ENCODE peak calls at places on chromosomes 3 and 15, in seven cellular contexts. One of them, this sample, is unnamed. For H3K4me1, the result is how much of the 10 kb centered on the place peaks cover.

GRCh38 chr3:13349823-13350222 is 70.3 kb downstream of the NUP210 start:
- DNase-seq in CD8-positive, alpha-beta T cell: no peak
- DNase-seq in neuronal stem cell: peak
- DNase-seq in GM23338: no peak
- DNase-seq in right lobe of liver: no peak
- DNase-seq in thoracic aorta: no peak
- DNase-seq in astrocyte: no peak
- DNase-seq in this sample: no peak

GRCh38 chr3:149174901-149175300 is 45.5 kb downstream of the HPS3 start:
- DNase-seq in astrocyte: peak
- DNase-seq in CD8-positive, alpha-beta T cell: no peak
- DNase-seq in GM23338: no peak
- DNase-seq in thoracic aorta: no peak
- DNase-seq in neuronal stem cell: no peak
- DNase-seq in right lobe of liver: no peak
- DNase-seq in this sample: no peak

GRCh38 chr15:67025719-67026118 is 39.7 kb upstream of the SMAD3 start:
- DNase-seq in thoracic aorta: no peak
- DNase-seq in GM23338: no peak
- DNase-seq in right lobe of liver: peak
- DNase-seq in astrocyte: peak
- DNase-seq in CD8-positive, alpha-beta T cell: no peak
- DNase-seq in neuronal stem cell: no peak
- DNase-seq in this sample: no peak

GRCh38 chr3:104244680-104245079 is 1122.0 kb upstream of the ALCAM start:
- DNase-seq in thoracic aorta: no peak
- DNase-seq in astrocyte: no peak
- DNase-seq in neuronal stem cell: no peak
- DNase-seq in right lobe of liver: no peak
- DNase-seq in GM23338: no peak
- DNase-seq in CD8-positive, alpha-beta T cell: no peak
- DNase-seq in this sample: no peak

GRCh38 chr15:93223803-93224202 is 134.8 kb upstream of the RGMA start:
- DNase-seq in astrocyte: no peak
- DNase-seq in GM23338: no peak
- DNase-seq in right lobe of liver: no peak
- DNase-seq in CD8-positive, alpha-beta T cell: no peak
- DNase-seq in thoracic aorta: no peak
- DNase-seq in neuronal stem cell: no peak
- DNase-seq in this sample: no peak

GRCh38 chr3:49132437-49133225 is at the start of gene LAMB2:
- DNase-seq in CD8-positive, alpha-beta T cell: no peak
- DNase-seq in astrocyte: peak
- DNase-seq in right lobe of liver: peak
- DNase-seq in neuronal stem cell: peak
- DNase-seq in GM23338: peak
- DNase-seq in thoracic aorta: no peak
- DNase-seq in this sample: peak

GRCh38 chr3:127754411-127755304 is 67.7 kb downstream of the MGLL start:
- DNase-seq in CD8-positive, alpha-beta T cell: no peak
- DNase-seq in thoracic aorta: no peak
- DNase-seq in right lobe of liver: no peak
- DNase-seq in GM23338: no peak
- DNase-seq in astrocyte: no peak
- DNase-seq in neuronal stem cell: no peak
- DNase-seq in this sample: no peak

GRCh38 chr3:85360742-85361387 is 402.1 kb downstream of the CADM2 start:
- DNase-seq in GM23338: peak
- DNase-seq in astrocyte: peak
- DNase-seq in right lobe of liver: peak
- DNase-seq in neuronal stem cell: peak
- DNase-seq in thoracic aorta: no peak
- DNase-seq in CD8-positive, alpha-beta T cell: no peak
- DNase-seq in this sample: no peak

GRCh38 chr3:29757054-29757777 is 476.3 kb downstream of the RBMS3 start:
- DNase-seq in astrocyte: peak
- DNase-seq in right lobe of liver: peak
- DNase-seq in CD8-positive, alpha-beta T cell: no peak
- DNase-seq in thoracic aorta: no peak
- DNase-seq in GM23338: no peak
- DNase-seq in neuronal stem cell: no peak
- DNase-seq in this sample: peak

GRCh38 chr3:150875548-150875947 is 29.7 kb downstream of the MINDY4B start:
- DNase-seq in thoracic aorta: no peak
- DNase-seq in CD8-positive, alpha-beta T cell: no peak
- DNase-seq in neuronal stem cell: no peak
- DNase-seq in GM23338: no peak
- DNase-seq in astrocyte: no peak
- DNase-seq in right lobe of liver: no peak
- DNase-seq in this sample: no peak

GRCh38 chr3:87350367-87351199 is 74.2 kb upstream of the POU1F1 start:
- DNase-seq in thoracic aorta: no peak
- DNase-seq in right lobe of liver: no peak
- DNase-seq in astrocyte: peak
- DNase-seq in CD8-positive, alpha-beta T cell: peak
- DNase-seq in neuronal stem cell: peak
- DNase-seq in GM23338: peak
- DNase-seq in this sample: no peak

GRCh38 chr3:149564079-149564478 is 89.6 kb downstream of the TM4SF4 start:
- DNase-seq in CD8-positive, alpha-beta T cell: no peak
- DNase-seq in neuronal stem cell: no peak
- DNase-seq in thoracic aorta: no peak
- DNase-seq in astrocyte: peak
- DNase-seq in GM23338: no peak
- DNase-seq in right lobe of liver: no peak
- DNase-seq in this sample: no peak

GRCh38 chr3:60086811-60087210 is 1037.0 kb upstream of the CFAP20DC start:
- DNase-seq in neuronal stem cell: no peak
- DNase-seq in right lobe of liver: no peak
- DNase-seq in GM23338: no peak
- DNase-seq in thoracic aorta: no peak
- DNase-seq in CD8-positive, alpha-beta T cell: no peak
- DNase-seq in astrocyte: peak
- DNase-seq in this sample: no peak

GRCh38 chr3:107660316-107660976 is 137.7 kb downstream of the BBX start:
- DNase-seq in right lobe of liver: no peak
- DNase-seq in astrocyte: no peak
- DNase-seq in thoracic aorta: no peak
- DNase-seq in CD8-positive, alpha-beta T cell: no peak
- DNase-seq in GM23338: no peak
- DNase-seq in neuronal stem cell: no peak
- DNase-seq in this sample: no peak

GRCh38 chr3:55160241-55160877 is 232.5 kb upstream of the LRTM1 start:
- DNase-seq in GM23338: no peak
- DNase-seq in right lobe of liver: no peak
- DNase-seq in thoracic aorta: peak
- DNase-seq in astrocyte: peak
- DNase-seq in CD8-positive, alpha-beta T cell: no peak
- DNase-seq in neuronal stem cell: no peak
- DNase-seq in this sample: no peak

GRCh38 chr15:71448688-71449114 is 333.4 kb downstream of the THSD4 start:
- DNase-seq in GM23338: peak
- DNase-seq in CD8-positive, alpha-beta T cell: no peak
- DNase-seq in neuronal stem cell: peak
- DNase-seq in thoracic aorta: no peak
- DNase-seq in astrocyte: peak
- DNase-seq in right lobe of liver: no peak
- DNase-seq in this sample: no peak

GRCh38 chr3:4685673-4686345 is 192.7 kb downstream of the ITPR1 start:
- DNase-seq in right lobe of liver: no peak
- DNase-seq in CD8-positive, alpha-beta T cell: no peak
- DNase-seq in astrocyte: no peak
- DNase-seq in GM23338: no peak
- DNase-seq in thoracic aorta: no peak
- DNase-seq in neuronal stem cell: no peak
- DNase-seq in this sample: no peak

GRCh38 chr3:141796436-141797166 is 33.4 kb downstream of the GRK7 start:
- DNase-seq in right lobe of liver: no peak
- DNase-seq in thoracic aorta: no peak
- DNase-seq in astrocyte: peak
- DNase-seq in neuronal stem cell: no peak
- DNase-seq in CD8-positive, alpha-beta T cell: peak
- DNase-seq in GM23338: no peak
- DNase-seq in this sample: no peak

GRCh38 chr3:106030620-106030945 is 161.8 kb upstream of the CBLB start:
- DNase-seq in GM23338: no peak
- DNase-seq in astrocyte: peak
- DNase-seq in thoracic aorta: no peak
- DNase-seq in CD8-positive, alpha-beta T cell: no peak
- DNase-seq in neuronal stem cell: no peak
- DNase-seq in right lobe of liver: no peak
- DNase-seq in this sample: no peak

GRCh38 chr3:102180291-102180931 is 254.4 kb upstream of the ZPLD1 start:
- DNase-seq in thoracic aorta: no peak
- DNase-seq in neuronal stem cell: no peak
- DNase-seq in right lobe of liver: no peak
- DNase-seq in astrocyte: peak
- DNase-seq in GM23338: no peak
- DNase-seq in CD8-positive, alpha-beta T cell: no peak
- DNase-seq in this sample: no peak

GRCh38 chr3:124584552-124585391 is 145.5 kb upstream of the UMPS start:
- DNase-seq in neuronal stem cell: peak
- DNase-seq in thoracic aorta: peak
- DNase-seq in CD8-positive, alpha-beta T cell: peak
- DNase-seq in GM23338: peak
- DNase-seq in astrocyte: peak
- DNase-seq in right lobe of liver: peak
- DNase-seq in this sample: peak
- H3K4me1 ChIP-seq in neuronal stem cell: under half
- H3K4me1 ChIP-seq in thoracic aorta: under half
- H3K4me1 ChIP-seq in CD8-positive, alpha-beta T cell: under half
- H3K4me1 ChIP-seq in GM23338: under half
- H3K4me1 ChIP-seq in astrocyte: under half
- H3K4me1 ChIP-seq in right lobe of liver: under half
- H3K4me1 ChIP-seq in this sample: under half

GRCh38 chr15:41930221-41930866 is 36.5 kb upstream of the SPTBN5 start:
- DNase-seq in neuronal stem cell: no peak
- DNase-seq in GM23338: no peak
- DNase-seq in astrocyte: peak
- DNase-seq in CD8-positive, alpha-beta T cell: no peak
- DNase-seq in right lobe of liver: no peak
- DNase-seq in thoracic aorta: no peak
- DNase-seq in this sample: no peak

GRCh38 chr15:41927516-41927915 is 33.7 kb upstream of the SPTBN5 start:
- DNase-seq in astrocyte: no peak
- DNase-seq in neuronal stem cell: no peak
- DNase-seq in right lobe of liver: no peak
- DNase-seq in CD8-positive, alpha-beta T cell: no peak
- DNase-seq in thoracic aorta: no peak
- DNase-seq in GM23338: no peak
- DNase-seq in this sample: no peak

GRCh38 chr15:41928100-41928499 is 34.2 kb upstream of the SPTBN5 start:
- DNase-seq in GM23338: no peak
- DNase-seq in neuronal stem cell: no peak
- DNase-seq in astrocyte: no peak
- DNase-seq in CD8-positive, alpha-beta T cell: no peak
- DNase-seq in right lobe of liver: no peak
- DNase-seq in thoracic aorta: no peak
- DNase-seq in this sample: no peak

GRCh38 chr15:41930867-41931222 is 37.0 kb upstream of the SPTBN5 start:
- DNase-seq in thoracic aorta: no peak
- DNase-seq in right lobe of liver: no peak
- DNase-seq in neuronal stem cell: no peak
- DNase-seq in astrocyte: no peak
- DNase-seq in CD8-positive, alpha-beta T cell: no peak
- DNase-seq in GM23338: no peak
- DNase-seq in this sample: no peak

DNA sequence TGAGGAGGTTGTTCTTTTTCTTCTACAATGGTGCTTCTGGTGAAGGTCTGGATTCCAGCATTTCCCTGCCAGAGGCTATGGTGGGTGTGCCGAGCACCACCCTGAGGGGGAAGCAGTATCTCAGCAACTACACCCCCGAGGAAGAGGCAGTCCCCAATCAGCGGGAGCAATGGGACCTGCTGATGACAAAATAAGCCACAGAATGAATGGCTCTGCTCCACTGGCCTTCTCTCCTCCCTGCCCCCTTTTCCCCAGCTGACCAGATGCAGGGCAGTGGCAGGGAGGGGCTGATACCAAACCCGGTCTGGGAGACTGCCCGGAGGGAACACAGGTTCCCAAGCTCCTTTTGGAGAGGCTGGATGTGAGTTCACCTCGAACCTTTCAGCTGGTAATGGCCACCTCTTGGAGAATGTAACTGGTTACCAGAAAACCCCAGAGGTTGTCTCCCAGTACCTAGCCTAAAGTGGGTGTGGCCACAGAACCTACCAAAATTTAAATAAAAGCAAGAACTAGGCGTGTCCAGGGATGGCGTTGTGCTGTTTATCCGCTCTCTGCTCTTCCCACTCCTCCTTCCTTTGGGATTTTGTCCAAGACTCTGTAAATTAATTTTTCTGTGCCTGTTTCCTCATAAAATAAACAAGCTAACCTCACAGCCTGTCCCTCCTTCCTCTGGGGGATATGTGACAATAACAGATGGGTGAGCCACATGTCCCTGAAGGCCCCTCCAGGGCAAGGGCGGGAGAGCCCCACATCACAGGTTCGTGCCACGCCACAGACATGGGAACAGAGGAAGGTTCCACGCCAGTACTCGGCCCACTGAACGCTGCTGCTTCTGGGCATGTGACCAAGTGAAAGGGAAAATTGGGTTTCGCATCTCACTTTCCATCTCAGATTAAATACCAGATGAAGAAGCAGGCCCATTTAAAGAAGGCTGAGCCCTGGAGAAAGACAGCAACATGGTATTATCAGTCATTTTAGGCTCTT is 35.1 kb upstream of the SPTBN5 start:
- DNase-seq in right lobe of liver: no peak
- DNase-seq in neuronal stem cell: no peak
- DNase-seq in thoracic aorta: no peak
- DNase-seq in astrocyte: no peak
- DNase-seq in GM23338: no peak
- DNase-seq in CD8-positive, alpha-beta T cell: no peak
- DNase-seq in this sample: no peak
- H3K4me1 ChIP-seq in right lobe of liver: under half
- H3K4me1 ChIP-seq in neuronal stem cell: under half
- H3K4me1 ChIP-seq in thoracic aorta: half or more
- H3K4me1 ChIP-seq in astrocyte: under half
- H3K4me1 ChIP-seq in GM23338: under half
- H3K4me1 ChIP-seq in CD8-positive, alpha-beta T cell: under half
- H3K4me1 ChIP-seq in this sample: under half

GRCh38 chr15:63188937-63189871 is at the start of gene RAB8B:
- DNase-seq in thoracic aorta: peak
- DNase-seq in right lobe of liver: peak
- DNase-seq in neuronal stem cell: peak
- DNase-seq in astrocyte: peak
- DNase-seq in GM23338: peak
- DNase-seq in CD8-positive, alpha-beta T cell: peak
- DNase-seq in this sample: peak
- H3K4me1 ChIP-seq in thoracic aorta: under half
- H3K4me1 ChIP-seq in right lobe of liver: under half
- H3K4me1 ChIP-seq in neuronal stem cell: under half
- H3K4me1 ChIP-seq in astrocyte: under half
- H3K4me1 ChIP-seq in GM23338: under half
- H3K4me1 ChIP-seq in CD8-positive, alpha-beta T cell: under half
- H3K4me1 ChIP-seq in this sample: under half

DNA sequence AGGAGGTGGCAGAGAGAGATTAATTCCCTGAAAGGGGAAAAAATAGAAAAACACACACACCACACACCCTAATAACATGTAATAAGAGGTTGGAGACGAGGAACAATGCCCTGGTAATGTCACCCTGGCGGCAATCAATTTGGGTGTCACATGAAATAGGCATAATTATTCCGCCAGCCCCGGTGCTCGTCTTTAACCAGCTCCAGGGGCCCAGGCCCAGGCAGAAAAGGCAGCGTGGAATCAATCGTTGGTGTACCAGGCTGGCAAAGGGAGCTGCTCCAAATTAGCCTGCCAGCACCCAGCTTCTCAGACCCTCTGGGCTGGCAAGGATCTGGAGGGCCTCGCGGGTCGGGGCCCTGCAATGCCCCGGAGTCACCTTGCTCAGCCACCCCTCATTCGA is 5.6 kb downstream of the LINGO1 start:
- DNase-seq in astrocyte: no peak
- DNase-seq in GM23338: no peak
- DNase-seq in thoracic aorta: no peak
- DNase-seq in CD8-positive, alpha-beta T cell: no peak
- DNase-seq in neuronal stem cell: no peak
- DNase-seq in right lobe of liver: no peak
- DNase-seq in this sample: no peak
- H3K4me1 ChIP-seq in astrocyte: under half
- H3K4me1 ChIP-seq in GM23338: half or more
- H3K4me1 ChIP-seq in thoracic aorta: under half
- H3K4me1 ChIP-seq in CD8-positive, alpha-beta T cell: under half
- H3K4me1 ChIP-seq in neuronal stem cell: under half
- H3K4me1 ChIP-seq in right lobe of liver: under half
- H3K4me1 ChIP-seq in this sample: under half